ENCODE peak calls at places on chromosomes 4 and X, in seven cellular contexts. D is GM20000; T is CD4-positive, alpha-beta T cell; Z is Caco-2; G is Calu3; Y is OCI-LY7; V is cardiac muscle cell. K is an unnamed sample.

GRCh38 chr4:87911252-87911774 is 64.2 kb upstream of the SPP1 start:
- DNase-seq in D (no peak), T (no peak), Z (peak; percentile 5), G (peak; percentile 1), Y (no peak), V (peak; percentile 5), K (no peak)

GRCh38 chrX:16946971-16947562 is 609 bp downstream of the REPS2 start:
- DNase-seq in D (peak; percentile 21), T (no peak), Z (peak; percentile 2), G (peak; percentile 14), Y (peak; percentile 1), V (no peak), K (no peak)

GRCh38 chr4:26257850-26258249 is 63.0 kb upstream of the RBPJ start:
- DNase-seq in D (peak; percentile 20), T (no peak), Z (no peak), G (no peak), Y (no peak), V (no peak), K (no peak)

GRCh38 chr4:77193511-77194236 is 36.7 kb downstream of the CCNG2 start:
- DNase-seq in D (peak; percentile 84), T (peak; percentile 50), Z (no peak), G (no peak), Y (peak; percentile 89), V (no peak), K (no peak)

GRCh38 chrX:24899391-24899790 is 116.4 kb downstream of the ARX start:
- DNase-seq in D (no peak), T (no peak), Z (no peak), G (no peak), Y (no peak), V (no peak), K (no peak)

GRCh38 chr4:175427751-175428150 is 384.3 kb downstream of the GPM6A start:
- DNase-seq in D (no peak), T (no peak), Z (no peak), G (no peak), Y (no peak), V (no peak), K (no peak)

GRCh38 chr4:136106753-136107152 is 1425.5 kb downstream of the PCDH18 start:
- DNase-seq in D (no peak), T (no peak), Z (no peak), G (no peak), Y (no peak), V (no peak), K (no peak)

GRCh38 chrX:71366674-71367256 is 608 bp downstream of the TAF1 start:
- DNase-seq in D (peak; percentile 4), T (peak; percentile 10), Z (peak; percentile 14), G (peak; percentile 18), Y (peak; percentile 33), V (peak; percentile 33), K (no peak)

GRCh38 chr4:98747659-98748091 is 89.3 kb upstream of the TSPAN5 start:
- DNase-seq in D (no peak), T (no peak), Z (peak; percentile 72), G (no peak), Y (no peak), V (no peak), K (no peak)

GRCh38 chrX:134622056-134622812 is 36.0 kb downstream of the PLAC1 start:
- DNase-seq in D (peak; percentile 19), T (no peak), Z (no peak), G (no peak), Y (no peak), V (peak; percentile 89), K (no peak)

GRCh38 chr4:123844374-123844773 is 447.8 kb downstream of the SPRY1 start:
- DNase-seq in D (no peak), T (no peak), Z (no peak), G (no peak), Y (no peak), V (no peak), K (no peak)

GRCh38 chr4:25308266-25308665 is 4.3 kb upstream of the ZCCHC4 start:
- DNase-seq in D (no peak), T (no peak), Z (no peak), G (no peak), Y (peak; percentile 50), V (no peak), K (no peak)

GRCh38 chr4:167023359-167023925 is 210.9 kb downstream of the SPOCK3 start:
- DNase-seq in D (no peak), T (no peak), Z (no peak), G (no peak), Y (no peak), V (peak; percentile 17), K (no peak)

GRCh38 chr4:167014944-167015343 is 219.3 kb downstream of the SPOCK3 start:
- DNase-seq in D (no peak), T (no peak), Z (no peak), G (no peak), Y (no peak), V (no peak), K (no peak)

GRCh38 chr4:167025651-167026050 is 208.6 kb downstream of the SPOCK3 start:
- DNase-seq in D (no peak), T (no peak), Z (peak; percentile 44), G (no peak), Y (no peak), V (no peak), K (no peak)

GRCh38 chr4:167021545-167022155 is 212.6 kb downstream of the SPOCK3 start:
- DNase-seq in D (peak; percentile 13), T (peak; percentile 21), Z (peak; percentile 66), G (peak; percentile 61), Y (peak; percentile 55), V (peak; percentile 80), K (no peak)

GRCh38 chr4:167020410-167020809 is 213.9 kb downstream of the SPOCK3 start:
- DNase-seq in D (no peak), T (no peak), Z (peak; percentile 19), G (peak; percentile 10), Y (peak; percentile 4), V (peak; percentile 32), K (no peak)
- TF ChIP-seq CTCF in D (peak; percentile 22), T (no peak), Z (no peak), G (no peak), Y (peak; percentile 53), V (peak; percentile 45), K (peak; percentile 17)

DNA sequence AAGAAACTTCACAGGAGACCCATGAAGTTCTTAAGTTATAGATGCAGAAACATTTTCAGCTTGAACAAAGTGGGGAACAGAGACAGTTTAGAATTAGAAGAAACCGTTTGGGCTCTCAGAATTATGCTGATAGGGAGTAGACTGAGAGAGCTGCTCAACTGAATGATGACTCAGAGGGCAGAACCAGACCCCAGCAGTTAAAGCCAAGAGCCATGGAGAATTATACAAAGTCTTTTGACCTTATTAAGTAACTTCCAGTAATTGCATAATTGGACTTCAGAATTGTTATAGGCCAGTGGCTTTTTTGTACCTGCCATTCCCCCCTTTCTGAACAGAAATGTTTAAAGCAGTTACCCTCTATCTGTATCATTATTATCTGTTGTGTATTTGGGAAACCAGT is 642.1 kb downstream of the CCSER1 start:
- DNase-seq in D (no peak), T (no peak), Z (no peak), G (no peak), Y (no peak), V (no peak), K (no peak)
- TF ChIP-seq CTCF in D (no peak), T (no peak), Z (no peak), G (no peak), Y (no peak), V (no peak), K (no peak)

GRCh38 chr4:1753256-1753655 is 31.9 kb downstream of the TACC3 start:
- DNase-seq in D (no peak), T (no peak), Z (no peak), G (no peak), Y (no peak), V (no peak), K (no peak)

GRCh38 chr4:1753692-1754311 is 32.5 kb downstream of the TACC3 start:
- DNase-seq in D (no peak), T (no peak), Z (no peak), G (peak; percentile 39), Y (no peak), V (no peak), K (no peak)

GRCh38 chr4:1755297-1755696 is 34.0 kb downstream of the TACC3 start:
- DNase-seq in D (no peak), T (no peak), Z (no peak), G (no peak), Y (no peak), V (no peak), K (no peak)

GRCh38 chr4:1756079-1756478 is 34.8 kb downstream of the TACC3 start:
- DNase-seq in D (no peak), T (no peak), Z (no peak), G (no peak), Y (no peak), V (no peak), K (no peak)

DNA sequence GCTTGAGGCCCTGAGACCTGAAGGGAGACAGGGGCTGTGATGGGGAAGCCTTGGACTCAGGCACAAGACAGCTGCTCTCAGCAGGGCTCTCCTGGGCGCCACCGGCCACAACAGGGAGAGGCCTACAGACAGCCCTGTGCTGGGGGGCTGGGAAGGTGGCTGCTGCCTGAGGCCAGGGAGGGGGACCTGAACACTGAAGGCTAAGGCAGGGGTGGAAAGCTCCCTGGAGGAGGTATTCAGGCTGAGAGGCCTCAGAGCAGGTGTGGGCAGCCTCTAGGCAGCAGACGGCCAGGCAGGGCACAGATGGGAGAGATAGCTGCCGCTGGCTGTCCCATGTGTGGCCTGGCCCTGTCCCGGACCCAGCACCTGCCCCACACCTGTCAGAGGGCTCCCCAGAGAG is 33.0 kb downstream of the TACC3 start:
- DNase-seq in D (no peak), T (no peak), Z (no peak), G (no peak), Y (peak; percentile 13), V (no peak), K (no peak)
- TF ChIP-seq CTCF in D (no peak), T (no peak), Z (no peak), G (no peak), Y (no peak), V (no peak), K (no peak)

GRCh38 chr4:140423106-140423505 is 4.3 kb downstream of the CLGN start:
- DNase-seq in D (no peak), T (no peak), Z (no peak), G (no peak), Y (no peak), V (no peak), K (no peak)

GRCh38 chr4:140427919-140428471 is 547 bp upstream of the CLGN start:
- DNase-seq in D (no peak), T (no peak), Z (peak; percentile 63), G (no peak), Y (peak; percentile 8), V (peak; percentile 10), K (no peak)

GRCh38 chr4:140426610-140427103 is 791 bp downstream of the CLGN start:
- DNase-seq in D (peak; percentile 16), T (no peak), Z (no peak), G (peak; percentile 16), Y (peak; percentile 19), V (peak; percentile 3), K (peak; percentile 15)

DNA sequence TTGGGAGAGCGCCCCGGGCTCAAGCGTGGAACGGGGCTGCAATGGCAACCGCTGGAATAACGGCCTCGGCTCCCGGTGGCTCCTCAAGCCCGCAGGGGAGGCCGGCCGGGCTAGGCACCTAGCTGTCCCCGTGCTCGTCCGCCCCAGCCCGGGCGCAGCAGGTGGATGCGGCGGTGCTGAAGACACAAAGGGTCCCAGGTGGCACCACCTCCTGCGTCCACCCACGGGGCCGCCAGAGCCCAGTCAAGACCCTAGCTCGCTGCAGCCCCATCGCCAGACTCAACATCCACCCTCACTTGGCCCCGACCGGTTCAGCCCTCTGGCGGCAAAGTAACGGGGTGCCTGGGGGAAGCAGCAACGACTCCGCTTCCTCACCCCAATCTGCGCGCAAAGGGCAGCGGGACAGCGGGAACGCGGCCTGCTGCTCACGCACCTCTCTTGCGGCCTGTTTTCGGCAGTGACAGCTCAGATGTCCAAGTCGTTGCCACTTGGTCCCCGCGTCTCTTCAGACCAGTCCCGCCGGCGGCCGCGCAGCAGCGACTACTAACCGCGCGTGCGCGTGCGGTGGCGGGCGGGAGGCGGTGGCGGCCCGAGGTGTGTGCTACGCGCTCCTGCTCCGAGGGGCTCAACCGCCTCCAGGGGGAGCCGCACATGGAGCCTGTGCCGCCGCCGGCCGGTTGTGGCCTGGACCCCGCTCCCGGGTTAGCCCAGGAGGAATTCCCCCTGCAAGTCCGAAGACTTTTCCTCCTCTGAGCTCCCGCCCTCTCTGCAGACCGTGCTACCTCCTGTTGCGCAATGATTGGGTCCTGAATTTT is at the start of gene CLGN:
- DNase-seq in D (peak; percentile 73), T (peak; percentile 1), Z (peak; percentile 90), G (peak; percentile 78), Y (peak; percentile 82), V (peak; percentile 53), K (peak; percentile 57)
- TF ChIP-seq CTCF in D (peak; percentile 16), T (peak; percentile 23), Z (peak; percentile 41), G (no peak), Y (peak; percentile 78), V (peak; percentile 33), K (peak; percentile 53)

K was measured in D721Med.